ENCODE peak calls at places on chromosomes 7 and 10, in nine cellular contexts. X is stimulated activated CD4-positive, alpha-beta T cell treated with anti-CD3 and anti-CD28 coated beads, Interleukin-4, amount 100 ng/mL, for 24 hours; K is Right ventricle myocardium inferior; B is Calu3; Q is activated CD8-positive, alpha-beta memory T cell treated with anti-CD3 and anti-CD28 coated beads for 4 hours; W is ovary; V is H7; L is lower lobe of right lung; E is activated naive CD4-positive, alpha-beta T cell treated with anti-CD3 and anti-CD28 coated beads, Interleukin-2, amount 10 ng/mL, durations not matched to agents 7 days and 5 days. A is an unnamed sample.

GRCh38 chr7:128408709-128409434 is 910 bp downstream of the IMPDH1 start:
- DNase-seq in X (no peak), K (no peak), L (no peak), Q (no peak), B (no peak), E (peak), V (peak), W (peak), A (no peak)

GRCh38 chr7:99042957-99043356 is 101.0 kb downstream of the SMURF1 start:
- DNase-seq in K (no peak), B (no peak), X (no peak), W (no peak), E (no peak), V (no peak), Q (no peak), L (no peak), A (no peak)

GRCh38 chr10:787933-788651 is 98.6 kb upstream of the DIP2C start:
- DNase-seq in B (no peak), K (peak), V (peak), W (peak), L (no peak), Q (no peak), E (no peak), X (no peak), A (no peak)

GRCh38 chr10:74039561-74040145 is 41.7 kb downstream of the VCL start:
- DNase-seq in L (no peak), K (no peak), Q (no peak), X (no peak), E (no peak), V (no peak), B (no peak), W (peak), A (no peak)

GRCh38 chr10:16843252-16843870 is 26.1 kb upstream of the RSU1 start:
- DNase-seq in E (no peak), V (peak), X (no peak), K (no peak), L (no peak), Q (no peak), W (no peak), B (peak), A (no peak)

GRCh38 chr7:13321321-13321720 is 633.9 kb downstream of the ARL4A start:
- DNase-seq in K (no peak), X (no peak), L (no peak), Q (no peak), E (no peak), W (no peak), V (no peak), B (no peak), A (no peak)

GRCh38 chr7:20998309-20998708 is 211.6 kb upstream of the SP8 start:
- DNase-seq in W (no peak), B (peak), V (no peak), L (no peak), Q (no peak), X (no peak), E (no peak), K (no peak), A (no peak)

GRCh38 chr7:96179341-96179740 is 142.6 kb downstream of the SLC25A13 start:
- DNase-seq in B (no peak), L (no peak), K (no peak), E (no peak), X (no peak), W (no peak), V (no peak), Q (no peak), A (no peak)

GRCh38 chr7:124879771-124880170 is 49.9 kb downstream of the POT1 start:
- DNase-seq in W (no peak), X (no peak), K (no peak), L (no peak), Q (no peak), E (no peak), B (no peak), V (no peak), A (no peak)

GRCh38 chr7:83248000-83248399 is 85.3 kb upstream of the PCLO start:
- DNase-seq in B (no peak), X (no peak), E (no peak), K (no peak), L (no peak), W (no peak), Q (no peak), V (no peak), A (no peak)

GRCh38 chr10:91253300-91253699 is 32.8 kb downstream of the PCGF5 start:
- DNase-seq in E (no peak), X (no peak), V (no peak), W (no peak), Q (no peak), L (no peak), K (no peak), B (no peak), A (no peak)

GRCh38 chr10:43121444-43121843 is 16.8 kb upstream of the CSGALNACT2 start:
- DNase-seq in X (no peak), V (no peak), B (no peak), K (no peak), Q (no peak), L (no peak), E (no peak), W (peak), A (no peak)

GRCh38 chr10:79412516-79412915 is 32.9 kb downstream of the ZCCHC24 start:
- DNase-seq in K (no peak), Q (no peak), B (no peak), V (no peak), W (no peak), E (no peak), X (no peak), L (peak), A (no peak)

GRCh38 chr10:16505168-16505567 is 16.5 kb downstream of the C1QL3 start:
- DNase-seq in E (no peak), V (no peak), X (no peak), K (no peak), Q (no peak), L (no peak), B (no peak), W (no peak), A (no peak)

GRCh38 chr7:20959281-20959680 is 172.6 kb upstream of the SP8 start:
- DNase-seq in X (no peak), E (no peak), L (no peak), K (no peak), V (no peak), W (no peak), Q (no peak), B (peak), A (no peak)

GRCh38 chr7:15495170-15495569 is 66.6 kb downstream of the AGMO start:
- DNase-seq in E (no peak), Q (no peak), W (no peak), V (no peak), X (no peak), L (no peak), B (no peak), K (no peak), A (no peak)

GRCh38 chr7:150356265-150356897 is 12.2 kb upstream of the REPIN1 start:
- DNase-seq in L (no peak), Q (no peak), X (peak), K (no peak), V (peak), E (peak), W (no peak), B (no peak), A (no peak)

GRCh38 chr10:70341016-70341415 is 41.4 kb downstream of the LRRC20 start:
- DNase-seq in L (no peak), V (no peak), K (no peak), Q (no peak), X (no peak), B (no peak), E (no peak), W (no peak), A (no peak)